ENCODE peak calls at places on chromosomes 7 and 10, in seven cellular contexts. G is right lobe of liver; F is thoracic aorta; H is suprapubic skin; Z is heart left ventricle; R is CD8-positive, alpha-beta memory T cell; Y is neuronal stem cell. W is an unnamed sample. For H3K36me3, the result is how much of the 10 kb centered on the place peaks cover.

GRCh38 chr10:77833225-77833624 is 93.3 kb downstream of the DLG5 start:
- DNase-seq in Z (no peak), Y (no peak), G (no peak), F (no peak), R (no peak), H (no peak), W (no peak)

GRCh38 chr7:22666732-22667131 is 60.3 kb upstream of the IL6 start:
- DNase-seq in F (no peak), H (no peak), G (no peak), R (no peak), Y (no peak), Z (no peak), W (no peak)

GRCh38 chr7:36563706-36564325 is 160.5 kb downstream of the AOAH start:
- DNase-seq in H (no peak), G (no peak), R (no peak), Z (no peak), Y (no peak), F (no peak), W (no peak)

GRCh38 chr7:128415217-128415785 is 5.5 kb upstream of the IMPDH1 start:
- DNase-seq in Y (no peak), Z (no peak), R (no peak), H (no peak), F (no peak), G (no peak), W (no peak)

GRCh38 chr10:13830385-13830784 is 243.6 kb downstream of the PRPF18 start:
- DNase-seq in Z (no peak), G (no peak), H (no peak), F (no peak), Y (no peak), R (no peak), W (no peak)

GRCh38 chr10:34908472-34908871 is 93.4 kb upstream of the PARD3 start:
- DNase-seq in R (no peak), Y (no peak), Z (no peak), F (no peak), G (no peak), H (no peak), W (no peak)

GRCh38 chr10:112269266-112269665 is 13.9 kb upstream of the TECTB start:
- DNase-seq in H (no peak), Y (no peak), R (no peak), Z (no peak), F (no peak), G (no peak), W (no peak)

GRCh38 chr7:47938574-47939165 is 9.6 kb downstream of the PKD1L1 start:
- DNase-seq in R (no peak), Z (no peak), H (no peak), F (no peak), G (no peak), Y (no peak), W (no peak)

GRCh38 chr7:45136106-45137060 is 21.2 kb upstream of the RAMP3 start:
- DNase-seq in H (peak), Y (peak), Z (peak), R (peak), G (peak), F (no peak), W (no peak)

GRCh38 chr7:957418-958220 is 3.1 kb upstream of the ADAP1 start:
- DNase-seq in H (peak), Y (no peak), F (no peak), Z (peak), G (no peak), R (no peak), W (peak)

GRCh38 chr7:157568071-157568784 is 231.4 kb downstream of the DNAJB6 start:
- DNase-seq in Z (no peak), H (no peak), G (no peak), Y (no peak), R (no peak), F (no peak), W (no peak)

GRCh38 chr10:29113251-29113945 is 175.5 kb upstream of the LYZL1 start:
- DNase-seq in G (no peak), Z (no peak), R (no peak), F (no peak), Y (no peak), H (no peak), W (no peak)

GRCh38 chr10:88243847-88244730 is 339.0 kb downstream of the RNLS start:
- DNase-seq in Z (peak), F (no peak), R (no peak), G (peak), Y (no peak), H (no peak), W (no peak)

GRCh38 chr10:2929859-2930258 is 137.5 kb upstream of the PFKP start:
- DNase-seq in R (no peak), Y (peak), G (no peak), H (no peak), Z (no peak), F (no peak), W (no peak)

GRCh38 chr7:84251183-84251845 is 56.7 kb upstream of the SEMA3A start:
- DNase-seq in F (no peak), H (no peak), G (no peak), Y (no peak), Z (no peak), R (no peak), W (no peak)

GRCh38 chr10:102422586-102423129 is 2.0 kb downstream of the FBXL15 start:
- DNase-seq in Z (peak), F (no peak), G (peak), Y (no peak), H (peak), R (no peak), W (no peak)

GRCh38 chr10:89954787-89955566 is 253.6 kb downstream of the KIF20B start:
- DNase-seq in Z (no peak), H (no peak), R (no peak), F (no peak), G (no peak), Y (no peak), W (no peak)

GRCh38 chr7:87876759-87877234 is 504 bp downstream of the DBF4 start:
- DNase-seq in F (no peak), H (peak), G (peak), Z (peak), R (peak), Y (no peak), W (no peak)

GRCh38 chr10:107383357-107383756 is 218.9 kb upstream of the SORCS1 start:
- DNase-seq in Z (no peak), G (no peak), H (no peak), Y (no peak), R (no peak), F (no peak), W (no peak)

GRCh38 chr7:18457832-18458231 is 37.7 kb upstream of the HDAC9 start:
- DNase-seq in Z (peak), H (no peak), Y (no peak), F (no peak), R (no peak), G (no peak), W (no peak)

GRCh38 chr10:131812736-131813604 is 87.8 kb upstream of the PPP2R2D start:
- DNase-seq in F (no peak), H (no peak), Z (no peak), R (no peak), G (no peak), Y (no peak), W (no peak)

GRCh38 chr10:78802866-78803265 is 265.9 kb upstream of the ZMIZ1 start:
- DNase-seq in Y (no peak), G (no peak), R (no peak), Z (peak), H (peak), F (no peak), W (peak)

GRCh38 chr10:63819753-63820347 is 298.6 kb downstream of the REEP3 start:
- DNase-seq in G (peak), Z (peak), H (peak), F (peak), R (no peak), Y (peak), W (no peak)

GRCh38 chr10:34689053-34689452 is 126.0 kb downstream of the PARD3 start:
- DNase-seq in Z (no peak), R (no peak), Y (no peak), F (no peak), G (no peak), H (no peak), W (no peak)

GRCh38 chr7:93029056-93029455 is 88.7 kb downstream of the SAMD9 start:
- DNase-seq in R (no peak), Z (no peak), H (no peak), G (no peak), Y (no peak), F (no peak), W (no peak)

GRCh38 chr10:110577056-110577455 is 9.6 kb downstream of the SMC3 start:
- DNase-seq in F (no peak), Z (no peak), H (no peak), G (no peak), Y (no peak), R (no peak), W (no peak)

GRCh38 chr10:126917975-126918908 is 13.0 kb downstream of the DOCK1 start:
- DNase-seq in Y (no peak), R (no peak), H (peak), G (peak), Z (no peak), F (no peak), W (no peak)

GRCh38 chr10:122130474-122131110 is 140.5 kb upstream of the BTBD16 start:
- DNase-seq in Y (no peak), Z (no peak), F (no peak), H (no peak), R (no peak), G (no peak), W (no peak)

GRCh38 chr7:28105234-28105633 is 75.4 kb downstream of the JAZF1 start:
- DNase-seq in G (no peak), Z (no peak), F (no peak), Y (no peak), R (no peak), H (no peak), W (no peak)
- H3K4me3 ChIP-seq in G (no peak), Z (no peak), F (no peak), Y (no peak), R (no peak), H (no peak), W (no peak)

GRCh38 chr7:149279111-149279743 is 17.2 kb downstream of the ZNF783 start:
- DNase-seq in F (no peak), G (no peak), Z (no peak), H (no peak), Y (no peak), R (no peak), W (no peak)

GRCh38 chr7:149280661-149281507 is 18.9 kb downstream of the ZNF783 start:
- DNase-seq in H (no peak), R (no peak), G (no peak), F (no peak), Z (no peak), Y (no peak), W (no peak)

GRCh38 chr7:149278396-149278795 is 16.4 kb downstream of the ZNF783 start:
- DNase-seq in Y (no peak), G (no peak), R (no peak), Z (no peak), H (no peak), F (no peak), W (no peak)

GRCh38 chr7:149281508-149282330 is 19.7 kb downstream of the ZNF783 start:
- DNase-seq in G (no peak), Y (no peak), F (no peak), Z (no peak), H (no peak), R (no peak), W (no peak)

DNA sequence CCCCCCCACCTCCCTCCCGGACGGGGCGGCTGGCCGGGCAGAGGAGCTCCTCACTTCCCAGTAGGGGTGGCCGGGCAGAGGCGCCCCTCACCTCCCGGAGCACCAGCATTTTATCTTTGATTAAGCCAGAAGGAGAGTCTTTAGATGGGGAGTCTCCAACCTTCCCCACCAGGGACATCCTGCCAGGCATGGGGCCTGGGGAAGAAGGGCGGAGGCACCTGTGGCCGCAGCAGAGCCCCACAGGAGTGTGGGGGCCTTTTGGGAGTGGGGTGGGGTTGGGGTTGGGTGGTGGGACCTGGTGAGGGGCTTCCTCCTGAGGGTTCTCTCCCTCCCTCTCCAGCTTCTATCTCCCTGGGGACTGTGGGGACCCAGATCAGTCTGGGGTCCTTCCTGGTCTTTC is 18.2 kb downstream of the ZNF783 start:
- DNase-seq in Z (no peak), R (no peak), Y (no peak), H (no peak), G (no peak), F (no peak), W (no peak)
- H3K36me3 ChIP-seq in Z (half or more), R (under half), Y (under half), H (half or more), G (under half), F (under half), W (half or more)

DNA sequence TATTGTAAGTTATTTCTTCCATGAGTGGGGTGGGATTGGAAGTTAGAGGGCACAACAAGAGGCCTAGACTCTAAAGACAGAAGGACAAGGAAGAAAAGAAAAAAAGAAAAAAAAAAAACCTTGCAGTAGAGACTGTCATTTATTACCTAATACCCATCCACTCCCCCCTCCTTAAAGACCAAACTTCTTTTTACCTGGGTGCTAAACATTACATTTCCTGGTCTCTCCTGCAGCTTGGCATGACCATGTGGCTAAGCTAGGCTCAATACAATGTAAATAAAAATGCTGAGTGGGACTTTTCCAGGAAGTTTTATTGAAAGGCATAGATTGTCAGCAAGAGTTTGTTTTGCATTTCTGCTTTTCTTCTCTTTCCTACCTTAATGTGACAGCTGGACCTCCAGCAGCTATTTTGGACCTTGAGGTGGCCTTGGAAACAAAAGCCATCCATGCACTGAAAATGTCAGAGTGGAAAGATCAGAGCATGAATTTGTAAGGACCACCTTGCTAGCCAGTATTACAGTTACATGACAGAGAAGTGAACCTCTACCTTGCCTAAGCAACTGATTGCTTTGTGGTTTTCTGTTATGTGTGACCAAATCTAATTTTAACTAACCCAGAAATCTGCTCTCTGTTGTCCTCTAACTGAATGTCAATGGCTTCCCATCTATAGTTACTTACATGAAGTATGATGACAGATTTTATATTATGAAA is 81.3 kb upstream of the SFMBT2 start:
- DNase-seq in R (no peak), Z (no peak), H (no peak), Y (no peak), G (no peak), F (no peak), W (no peak)
- H3K4me3 ChIP-seq in R (no peak), Z (no peak), H (no peak), Y (no peak), G (no peak), F (no peak), W (no peak)

GRCh38 chr7:103338864-103339263 is 5.7 kb downstream of the DNAJC2 start:
- DNase-seq in Z (no peak), H (no peak), Y (no peak), R (no peak), F (no peak), G (no peak), W (no peak)

GRCh38 chr7:103341466-103341865 is 3.1 kb downstream of the DNAJC2 start:
- DNase-seq in Y (no peak), F (no peak), H (no peak), R (no peak), G (no peak), Z (no peak), W (no peak)

DNA sequence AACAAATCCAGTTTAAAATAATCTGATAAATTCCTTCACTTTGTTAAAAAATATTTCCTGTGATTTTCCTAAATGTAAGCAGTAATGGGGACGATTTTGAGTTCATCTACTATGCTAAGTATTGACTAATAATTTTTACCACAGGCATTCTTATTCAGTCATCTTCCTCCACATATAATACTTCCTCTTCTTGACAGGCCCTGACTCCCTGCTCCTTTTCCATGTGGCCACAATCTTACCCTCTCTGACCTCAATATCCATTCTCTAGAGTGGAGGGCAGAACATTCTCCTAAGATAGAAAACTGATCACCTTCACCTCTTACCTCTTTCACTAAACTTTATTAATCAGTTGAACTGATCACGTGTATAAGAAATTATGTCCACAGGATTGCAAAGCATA is 7.8 kb downstream of the DNAJC2 start:
- DNase-seq in H (no peak), G (no peak), Y (no peak), Z (no peak), F (no peak), R (no peak), W (no peak)
- H3K36me3 ChIP-seq in H (half or more), G (under half), Y (half or more), Z (half or more), F (under half), R (under half), W (half or more)

GRCh38 chr10:46541017-46541661 is 15.3 kb downstream of the GPRIN2 start:
- DNase-seq in H (peak), R (no peak), F (no peak), G (peak), Y (peak), Z (peak), W (peak)
- H3K4me3 ChIP-seq in H (peak), R (no peak), F (peak), G (no peak), Y (no peak), Z (peak), W (peak)

GRCh38 chr10:124674768-124675222 is 69.4 kb downstream of the FAM53B start:
- DNase-seq in H (no peak), F (no peak), Z (peak), Y (no peak), R (no peak), G (no peak), W (no peak)
- H3K36me3 ChIP-seq in H (under half), F (under half), Z (under half), Y (half or more), R (under half), G (under half), W (under half)

GRCh38 chr10:75109459-75109778 is 2.0 kb upstream of the SAMD8 start:
- DNase-seq in H (peak), Z (no peak), G (peak), Y (no peak), F (no peak), R (no peak), W (no peak)
- H3K4me3 ChIP-seq in H (no peak), Z (no peak), G (no peak), Y (no peak), F (no peak), R (no peak), W (no peak)

GRCh38 chr10:117350905-117351304 is 24.3 kb downstream of the PDZD8 start:
- DNase-seq in F (no peak), Z (no peak), R (no peak), Y (no peak), H (no peak), G (no peak), W (no peak)

GRCh38 chr10:117348236-117348635 is 27.0 kb downstream of the PDZD8 start:
- DNase-seq in Z (no peak), F (no peak), G (no peak), R (no peak), Y (no peak), H (no peak), W (no peak)

GRCh38 chr10:117353700-117354099 is 21.5 kb downstream of the PDZD8 start:
- DNase-seq in R (no peak), G (no peak), F (no peak), Z (no peak), Y (no peak), H (no peak), W (no peak)

GRCh38 chr10:117352724-117353123 is 22.5 kb downstream of the PDZD8 start:
- DNase-seq in F (no peak), Z (no peak), R (no peak), G (no peak), Y (no peak), H (no peak), W (no peak)

GRCh38 chr10:117351558-117351957 is 23.7 kb downstream of the PDZD8 start:
- DNase-seq in G (no peak), H (no peak), F (no peak), Z (no peak), Y (no peak), R (no peak), W (no peak)
- H3K36me3 ChIP-seq in G (under half), H (under half), F (under half), Z (under half), Y (under half), R (under half), W (under half)

GRCh38 chr10:73094249-73094850 is 2.3 kb downstream of the P4HA1 start:
- DNase-seq in F (no peak), R (no peak), G (no peak), Z (no peak), H (no peak), Y (no peak), W (no peak)
- H3K4me3 ChIP-seq in F (peak), R (peak), G (peak), Z (peak), H (peak), Y (peak), W (peak)

GRCh38 chr10:24451325-24451820 is 242.4 kb downstream of the KIAA1217 start:
- DNase-seq in Z (no peak), G (no peak), F (no peak), H (no peak), R (no peak), Y (no peak), W (no peak)
- H3K36me3 ChIP-seq in Z (under half), G (under half), F (under half), H (under half), R (under half), Y (under half), W (under half)